ENCODE peak calls at places on chromosomes 16 and 17, in seven cellular contexts. J is activated naive CD4-positive, alpha-beta T cell treated with anti-CD3 and anti-CD28 coated beads, Interleukin-2, amount 50 U/mL, for 16 hours; D is right lobe of liver; H is retina; G is stimulated activated CD4-positive, alpha-beta T cell treated with anti-CD3 and anti-CD28 coated beads, Interleukin-15, amount 100 ng/mL, for 24 hours; K is HuH-7.5; V is KBM-7. U is an unnamed sample.

GRCh38 chr16:67862623-67863583 is 9.9 kb upstream of the EDC4 start:
- DNase-seq in K (no peak), H (no peak), J (no peak), G (no peak), D (no peak), V (no peak), U (no peak)

GRCh38 chr16:2692948-2693651 is 10.8 kb downstream of the KCTD5 start:
- DNase-seq in G (no peak), D (peak), V (no peak), K (no peak), J (no peak), H (peak), U (no peak)

GRCh38 chr17:44758414-44759095 is at the start of gene ADAM11:
- DNase-seq in D (no peak), V (no peak), J (no peak), H (peak), G (peak), K (peak), U (no peak)

GRCh38 chr17:50117202-50118040 is 12.5 kb downstream of the SAMD14 start:
- DNase-seq in G (peak), V (peak), D (peak), K (peak), J (peak), H (peak), U (peak)

GRCh38 chr16:88010343-88010970 is 59.2 kb downstream of the BANP start:
- DNase-seq in H (no peak), V (no peak), J (no peak), K (no peak), G (no peak), D (no peak), U (no peak)

GRCh38 chr16:9260665-9261064 is 169.2 kb downstream of the HAPSTR1 start:
- DNase-seq in G (no peak), D (peak), V (no peak), H (no peak), J (no peak), K (no peak), U (no peak)

GRCh38 chr16:22937169-22937568 is 123.2 kb downstream of the HS3ST2 start:
- DNase-seq in J (no peak), D (no peak), H (no peak), V (no peak), K (no peak), G (no peak), U (no peak)

GRCh38 chr17:81221842-81222619 is 734 bp downstream of the CEP131 start:
- DNase-seq in K (no peak), V (no peak), J (no peak), G (no peak), D (no peak), H (peak), U (no peak)

GRCh38 chr17:36697907-36698526 is 96.6 kb downstream of the MRM1 start:
- DNase-seq in V (peak), J (no peak), K (no peak), H (no peak), G (no peak), D (no peak), U (no peak)

GRCh38 chr16:79278506-79278905 is 322.0 kb downstream of the MAF start:
- DNase-seq in J (peak), D (no peak), G (peak), K (no peak), V (no peak), H (no peak), U (no peak)

GRCh38 chr16:81973737-81974136 is 37.5 kb downstream of the SDR42E1 start:
- DNase-seq in H (no peak), G (no peak), K (no peak), D (no peak), V (no peak), J (no peak), U (no peak)

GRCh38 chr17:37200497-37200896 is 175.3 kb upstream of the C17orf78 start:
- DNase-seq in G (no peak), J (no peak), H (no peak), D (no peak), V (no peak), K (no peak), U (no peak)

GRCh38 chr17:49471089-49471683 is 23.9 kb upstream of the NGFR start:
- DNase-seq in V (no peak), H (peak), K (no peak), D (no peak), G (no peak), J (no peak), U (no peak)

GRCh38 chr16:12398029-12398735 is 405.5 kb downstream of the CPPED1 start:
- DNase-seq in G (no peak), H (no peak), K (no peak), D (no peak), J (no peak), V (no peak), U (no peak)

GRCh38 chr17:82786427-82786826 is 34.6 kb downstream of the TBCD start:
- DNase-seq in G (no peak), H (no peak), K (no peak), V (no peak), D (no peak), J (no peak), U (no peak)